ENCODE peak calls at places on chromosomes 13 and 19, in six cellular contexts. B is fibroblast of mammary gland, P is AML-193, N is anterior cingulate cortex, Y is cerebellar cortex, A is amniotic stem cell. O is an unnamed sample.

GRCh38 chr13:99124695-99125334 is 75.8 kb upstream of the UBAC2 start:
- DNase-seq in B (peak), A (peak), P (peak), N (no peak), Y (no peak), O (peak)

GRCh38 chr13:59094149-59094548 is 1069.6 kb downstream of the DIAPH3 start:
- DNase-seq in Y (no peak), N (no peak), A (no peak), B (no peak), P (no peak), O (peak)

GRCh38 chr19:33473644-33474305 is 47.8 kb downstream of the PEPD start:
- DNase-seq in B (peak), N (no peak), A (no peak), Y (peak), P (no peak), O (peak)

GRCh38 chr13:96020155-96020575 is 33.0 kb downstream of the UGGT2 start:
- DNase-seq in N (peak), A (peak), B (peak), P (peak), Y (peak), O (peak)

GRCh38 chr13:21871302-21871862 is 200.5 kb downstream of the FGF9 start:
- DNase-seq in Y (no peak), A (no peak), B (no peak), N (no peak), P (no peak), O (no peak)

GRCh38 chr13:26247608-26248007 is 6.3 kb upstream of the CDK8 start:
- DNase-seq in N (no peak), A (no peak), P (no peak), B (peak), Y (no peak), O (no peak)

GRCh38 chr13:42494157-42494556 is 79.8 kb upstream of the TNFSF11 start:
- DNase-seq in P (no peak), A (no peak), B (no peak), Y (no peak), N (no peak), O (no peak)

GRCh38 chr13:79883216-79883615 is 402.3 kb downstream of the NDFIP2 start:
- DNase-seq in A (no peak), Y (no peak), B (no peak), N (no peak), P (no peak), O (no peak)

GRCh38 chr19:2733930-2734588 is 5.8 kb downstream of the SLC39A3 start:
- DNase-seq in N (no peak), B (peak), Y (no peak), A (no peak), P (no peak), O (no peak)

GRCh38 chr13:36251528-36251927 is 37.2 kb upstream of the SOHLH2 start:
- DNase-seq in P (no peak), A (no peak), N (no peak), B (peak), Y (no peak), O (no peak)

GRCh38 chr19:23382955-23383354 is 12.3 kb downstream of the ZNF91 start:
- DNase-seq in A (no peak), B (no peak), Y (no peak), P (no peak), N (no peak), O (no peak)

GRCh38 chr13:114053026-114053425 is 79.2 kb upstream of the C13orf46 start:
- DNase-seq in Y (no peak), A (no peak), B (peak), N (no peak), P (no peak), O (peak)

GRCh38 chr13:98326274-98326673 is 149.2 kb upstream of the RNF113B start:
- DNase-seq in P (no peak), Y (no peak), A (no peak), N (no peak), B (no peak), O (no peak)

GRCh38 chr19:39518458-39518857 is 3.5 kb downstream of the SELENOV start:
- DNase-seq in B (no peak), N (no peak), A (no peak), P (no peak), Y (no peak), O (no peak)

GRCh38 chr13:65932587-65933239 is 1297.4 kb downstream of the PCDH9 start:
- DNase-seq in N (no peak), P (no peak), Y (no peak), B (peak), A (peak), O (no peak)

GRCh38 chr19:3743486-3743885 is 18.0 kb downstream of the APBA3 start:
- DNase-seq in N (no peak), Y (peak), B (peak), P (peak), A (no peak), O (peak)

GRCh38 chr19:4343845-4344713 is 717 bp downstream of the MPND start:
- DNase-seq in N (no peak), P (peak), A (no peak), B (no peak), Y (no peak), O (no peak)

GRCh38 chr19:49786432-49786831 is 19.6 kb downstream of the AP2A1 start:
- DNase-seq in Y (no peak), A (no peak), B (peak), P (no peak), N (no peak), O (no peak)

GRCh38 chr13:99407906-99408702 is 93.2 kb upstream of the TM9SF2 start:
- DNase-seq in B (no peak), N (no peak), A (no peak), Y (no peak), P (no peak), O (no peak)

GRCh38 chr13:40664100-40665060 is 2.1 kb downstream of the FOXO1 start:
- DNase-seq in Y (no peak), A (no peak), N (peak), B (no peak), P (no peak), O (no peak)

GRCh38 chr19:19372656-19373416 is 32.6 kb upstream of the GATAD2A start:
- DNase-seq in A (no peak), B (peak), P (peak), Y (no peak), N (no peak), O (peak)

GRCh38 chr13:99971576-99972189 is at the start of gene ZIC5:
- DNase-seq in A (no peak), Y (peak), N (no peak), B (no peak), P (no peak), O (no peak)

GRCh38 chr19:51505904-51506303 is 4.3 kb upstream of the SIGLEC12 start:
- DNase-seq in P (no peak), A (no peak), N (no peak), Y (no peak), B (no peak), O (no peak)

GRCh38 chr13:78589206-78589605 is 14.1 kb downstream of the POU4F1 start:
- DNase-seq in B (peak), Y (no peak), A (no peak), N (no peak), P (peak), O (peak)

GRCh38 chr19:17454579-17454978 is 6.1 kb upstream of the TMEM221 start:
- DNase-seq in P (no peak), Y (no peak), A (no peak), B (no peak), N (no peak), O (no peak)

GRCh38 chr19:4369109-4369887 is 25.9 kb downstream of the MPND start:
- DNase-seq in Y (no peak), A (no peak), N (no peak), P (no peak), B (peak), O (no peak)

GRCh38 chr13:102555914-102556553 is 40.8 kb upstream of the TPP2 start:
- DNase-seq in N (no peak), A (no peak), B (peak), Y (peak), P (peak), O (peak)

GRCh38 chr19:42277821-42278809 is 9.1 kb downstream of the CIC start:
- DNase-seq in P (no peak), B (no peak), Y (no peak), A (no peak), N (no peak), O (no peak)

GRCh38 chr13:92886535-92887098 is 340.0 kb upstream of the GPC6 start:
- DNase-seq in Y (no peak), A (no peak), N (no peak), P (no peak), B (no peak), O (no peak)

GRCh38 chr13:43648733-43649132 is 138.0 kb downstream of the ENOX1 start:
- DNase-seq in N (no peak), A (no peak), P (no peak), Y (no peak), B (no peak), O (no peak)

GRCh38 chr13:40181203-40181845 is 485.1 kb downstream of the FOXO1 start:
- DNase-seq in Y (no peak), P (no peak), B (peak), N (no peak), A (no peak), O (peak)

GRCh38 chr13:77595166-77595810 is 59.8 kb downstream of the SCEL start:
- DNase-seq in B (peak), Y (no peak), A (no peak), P (no peak), N (no peak), O (no peak)

GRCh38 chr19:18097217-18097992 is at the start of gene MAST3:
- DNase-seq in P (peak), B (peak), N (peak), A (no peak), Y (peak), O (peak)

GRCh38 chr19:5132698-5133651 is 164.1 kb downstream of the KDM4B start:
- DNase-seq in P (no peak), B (no peak), Y (no peak), A (no peak), N (no peak), O (no peak)

O was measured in HCEC 1CT.